ENCODE peak calls at places on chromosome 14, in nine cellular contexts. Z is stomach, M is HCT116, A is MM.1S, K is tibial nerve, U is thyroid gland, C is IMR-90, Y is DND-41, R is body of pancreas. W is an unnamed sample.

GRCh38 chr14:101005447-101005846 is 101.9 kb upstream of the RTL1 start:
- DNase-seq in C (no peak), K (no peak), U (no peak), A (no peak), Y (no peak), R (peak; percentile 40), M (no peak), Z (no peak), W (peak; percentile 9)

GRCh38 chr14:72594099-72594901 is 299.6 kb downstream of the DPF3 start:
- DNase-seq in Y (peak; percentile 74), Z (no peak), R (no peak), M (no peak), K (no peak), A (no peak), C (no peak), U (no peak), W (no peak)

GRCh38 chr14:89185919-89186849 is 230.8 kb downstream of the FOXN3 start:
- DNase-seq in K (no peak), Z (no peak), R (no peak), A (no peak), C (peak; percentile 88), M (peak; percentile 73), U (no peak), Y (no peak), W (peak; percentile 42)

GRCh38 chr14:89848165-89848564 is 106.4 kb downstream of the EFCAB11 start:
- DNase-seq in Y (no peak), K (no peak), Z (no peak), U (no peak), C (peak; percentile 71), M (no peak), R (no peak), A (no peak), W (no peak)

GRCh38 chr14:21846227-21846885 is 172.7 kb upstream of the OR4E1 start:
- DNase-seq in Y (peak; percentile 67), K (no peak), U (peak; percentile 34), A (peak; percentile 49), M (no peak), Z (peak; percentile 40), R (peak; percentile 7), C (peak; percentile 0), W (peak; percentile 14)

GRCh38 chr14:103529383-103530365 is 678 bp downstream of the TRMT61A start:
- DNase-seq in C (no peak), Y (no peak), Z (no peak), K (no peak), M (no peak), A (no peak), U (no peak), R (no peak), W (no peak)

GRCh38 chr14:100066984-100067383 is 1.8 kb downstream of the EVL start:
- DNase-seq in C (no peak), U (no peak), M (no peak), K (no peak), Y (peak; percentile 62), Z (no peak), R (no peak), A (no peak), W (no peak)

GRCh38 chr14:55927059-55927458 is 191.2 kb upstream of the PELI2 start:
- DNase-seq in A (no peak), C (no peak), Z (no peak), Y (no peak), U (peak; percentile 7), M (no peak), R (no peak), K (no peak), W (no peak)

GRCh38 chr14:70884595-70885342 is 22.5 kb upstream of the PCNX1 start:
- DNase-seq in C (no peak), M (no peak), Y (no peak), U (peak; percentile 86), R (peak; percentile 25), K (no peak), A (no peak), Z (no peak), W (no peak)

GRCh38 chr14:97219356-97220017 is 422.3 kb downstream of the VRK1 start:
- DNase-seq in Z (no peak), R (no peak), Y (peak; percentile 56), U (no peak), C (no peak), K (no peak), M (no peak), A (no peak), W (peak; percentile 52)

DNA sequence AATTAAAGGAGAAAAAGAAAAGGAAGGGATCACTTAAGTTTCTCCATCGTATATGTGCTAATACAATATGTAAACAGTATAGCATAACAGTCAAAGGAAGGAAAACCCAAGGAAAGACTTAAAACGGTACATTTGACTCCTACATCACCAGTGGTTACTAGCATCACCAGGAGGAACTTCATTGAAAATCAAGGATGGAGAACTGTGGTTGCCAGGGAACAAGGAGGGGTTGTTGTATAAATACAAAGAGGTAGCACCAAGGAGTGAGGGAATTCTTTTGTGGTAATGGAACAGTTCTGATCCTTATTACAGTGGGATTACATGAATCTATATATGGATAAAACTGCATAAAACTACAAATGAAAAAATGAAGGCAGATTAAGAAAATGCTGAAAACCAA is 1.6 kb downstream of the ZFYVE26 start:
- DNase-seq in Y (no peak), C (no peak), A (no peak), R (no peak), U (no peak), K (no peak), M (no peak), Z (no peak), W (no peak)
- H3K4me3 ChIP-seq in Y (no peak overlapping the region), C (no peak overlapping the region), A (no peak overlapping the region), R (no peak overlapping the region), U (no peak overlapping the region), K (no peak overlapping the region), M (no peak overlapping the region), Z (peak overlapping the region; percentile 86), W (no peak overlapping the region)

GRCh38 chr14:105761842-105762241 is 235.5 kb downstream of the TMEM121 start:
- DNase-seq in M (no peak), Z (no peak), C (no peak), R (no peak), U (no peak), Y (no peak), A (no peak), K (no peak), W (peak; percentile 24)
- H3K27me3 ChIP-seq in M (no peaks in the 10 kb centered on the region), Z (no peaks in the 10 kb centered on the region), C (no peaks in the 10 kb centered on the region), R (no peaks in the 10 kb centered on the region), U (no peaks in the 10 kb centered on the region), Y (no peaks in the 10 kb centered on the region), A (no peaks in the 10 kb centered on the region), K (no peaks in the 10 kb centered on the region), W (no peaks in the 10 kb centered on the region)

GRCh38 chr14:29941401-29941800 is 13.8 kb upstream of the PRKD1 start:
- DNase-seq in C (no peak), K (no peak), A (no peak), Z (no peak), U (no peak), Y (no peak), R (no peak), M (no peak), W (peak; percentile 28)
- H3K36me3 ChIP-seq in C (no peaks in the 10 kb centered on the region), K (no peaks in the 10 kb centered on the region), A (no peaks in the 10 kb centered on the region), Z (no peaks in the 10 kb centered on the region), U (no peaks in the 10 kb centered on the region), Y (no peaks in the 10 kb centered on the region), R (no peaks in the 10 kb centered on the region), M (no peaks in the 10 kb centered on the region), W (no peaks in the 10 kb centered on the region)

DNA sequence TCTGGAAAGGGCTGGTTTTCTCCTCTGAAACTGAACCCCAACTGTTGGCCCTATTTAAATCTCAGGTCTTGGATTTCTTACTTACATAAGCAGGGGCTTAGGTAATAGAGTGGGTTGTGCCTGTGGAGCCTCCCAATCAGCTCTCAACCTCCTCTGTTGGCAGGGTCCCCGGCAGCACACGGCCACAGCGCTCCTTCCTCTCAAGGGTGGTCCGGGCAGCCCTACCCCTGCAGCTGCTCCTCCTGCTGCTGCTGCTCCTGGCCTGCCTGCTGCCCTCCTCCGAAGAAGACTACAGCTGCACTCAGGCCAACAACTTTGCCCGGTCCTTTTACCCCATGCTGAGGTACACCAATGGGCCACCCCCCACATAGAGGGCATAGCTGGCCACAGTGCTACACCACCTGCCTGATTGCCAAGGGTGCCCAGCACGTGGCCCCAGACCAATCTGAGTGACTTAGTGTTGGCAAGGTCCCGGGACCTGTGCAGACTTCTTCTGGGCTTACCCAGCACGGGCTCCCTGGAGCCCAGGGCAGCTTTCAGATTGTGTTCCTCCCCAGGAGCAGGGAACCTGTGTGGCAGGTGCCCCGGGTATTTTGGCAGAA is 68.9 kb downstream of the ESR2 start:
- DNase-seq in M (no peak), R (peak; percentile 45), U (no peak), K (no peak), Z (no peak), A (no peak), Y (no peak), C (no peak), W (no peak)
- H3K4me3 ChIP-seq in M (no peak overlapping the region), R (no peak overlapping the region), U (no peak overlapping the region), K (no peak overlapping the region), Z (no peak overlapping the region), A (no peak overlapping the region), Y (no peak overlapping the region), C (no peak overlapping the region), W (no peak overlapping the region)

GRCh38 chr14:77271113-77271710 is at the start of gene NGB:
- DNase-seq in K (no peak), Y (no peak), U (no peak), C (no peak), R (no peak), M (no peak), A (no peak), Z (no peak), W (peak; percentile 91)
- H3K27me3 ChIP-seq in K (no peaks in the 10 kb centered on the region), Y (no peaks in the 10 kb centered on the region), U (no peaks in the 10 kb centered on the region), C (peaks cover 39% of the 10 kb centered on the region), R (no peaks in the 10 kb centered on the region), M (no peaks in the 10 kb centered on the region), A (no peaks in the 10 kb centered on the region), Z (peaks cover 32% of the 10 kb centered on the region), W (peaks cover 41% of the 10 kb centered on the region)

DNA sequence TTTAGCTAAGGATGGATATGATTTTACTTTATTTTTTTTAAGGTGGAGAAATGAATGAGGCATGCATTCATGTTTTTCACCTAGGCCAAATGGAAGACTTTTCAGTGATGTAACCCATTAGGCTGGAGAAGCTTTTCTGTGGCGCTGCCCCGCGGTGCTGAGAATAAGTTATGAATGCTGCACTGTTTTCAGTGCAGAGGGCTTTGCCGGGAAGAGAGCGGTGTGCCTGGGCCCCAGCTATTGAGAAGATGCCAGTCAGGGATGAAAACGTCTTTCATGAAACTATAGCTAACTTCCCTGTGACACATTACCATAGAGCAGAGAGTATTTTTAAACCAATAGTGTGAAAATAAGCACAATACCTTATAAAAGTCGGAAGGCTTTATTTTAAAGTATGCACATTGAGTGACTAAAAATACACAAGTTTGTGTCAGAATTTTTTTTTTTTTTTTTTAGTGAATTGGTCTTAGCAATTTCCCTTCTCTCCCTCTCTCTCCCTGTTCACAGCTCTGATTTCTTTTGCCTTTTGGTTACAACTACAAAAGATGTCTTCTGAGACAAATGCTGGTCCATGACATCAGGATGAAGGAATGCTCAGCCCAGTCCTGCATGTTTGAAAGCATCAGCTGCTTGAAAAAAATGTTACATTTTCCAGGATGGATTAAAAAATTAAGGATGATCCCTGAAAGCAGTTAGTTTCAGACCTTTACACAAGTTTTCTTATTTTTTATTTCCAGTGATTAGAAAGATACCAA is 48.3 kb downstream of the NPAS3 start:
- DNase-seq in K (no peak), Y (no peak), C (no peak), Z (no peak), A (no peak), M (no peak), R (no peak), U (no peak), W (peak; percentile 13)
- H3K36me3 ChIP-seq in K (no peaks in the 10 kb centered on the region), Y (no peaks in the 10 kb centered on the region), C (no peaks in the 10 kb centered on the region), Z (no peaks in the 10 kb centered on the region), A (no peaks in the 10 kb centered on the region), M (no peaks in the 10 kb centered on the region), R (no peaks in the 10 kb centered on the region), U (no peaks in the 10 kb centered on the region), W (no peaks in the 10 kb centered on the region)